ENCODE peak calls at places on chromosomes 2 and 18, in ten cellular contexts. J is vagina, C is lower lobe of right lung, T is mesenchymal stem cell, O is adipocyte, S is right lobe of liver, D is MG63, K is upper lobe of left lung, G is heart left ventricle, Q is transverse colon. U is an unnamed sample.

GRCh38 chr2:59276033-59276432 is 1034.9 kb upstream of the FANCL start:
- DNase-seq in J (no peak), C (no peak), T (no peak), O (no peak), S (no peak), D (no peak), K (no peak), G (no peak), Q (no peak), U (no peak)

GRCh38 chr2:201973316-201973715 is 60.3 kb upstream of the FZD7 start:
- DNase-seq in J (no peak), C (no peak), T (no peak), O (no peak), S (no peak), D (no peak), K (no peak), G (no peak), Q (no peak), U (no peak)

GRCh38 chr18:50158866-50159653 is 35.9 kb downstream of the MYO5B start:
- DNase-seq in J (no peak), C (no peak), T (no peak), O (no peak), S (no peak), D (no peak), K (peak; percentile 24), G (no peak), Q (peak; percentile 33), U (no peak)

GRCh38 chr18:68215931-68216330 is 499.0 kb downstream of the TMX3 start:
- DNase-seq in J (no peak), C (no peak), T (peak; percentile 38), O (peak; percentile 73), S (no peak), D (peak; percentile 7), K (no peak), G (no peak), Q (no peak), U (no peak)

GRCh38 chr18:60331890-60332289 is 40.7 kb downstream of the MC4R start:
- DNase-seq in J (no peak), C (no peak), T (no peak), O (no peak), S (no peak), D (peak; percentile 0), K (no peak), G (no peak), Q (no peak), U (no peak)

GRCh38 chr18:48991299-48992055 is 40.7 kb upstream of the SMAD7 start:
- DNase-seq in J (no peak), C (no peak), T (no peak), O (no peak), S (no peak), D (no peak), K (no peak), G (no peak), Q (no peak), U (no peak)

GRCh38 chr2:45720210-45720609 is 68.7 kb downstream of the PRKCE start:
- DNase-seq in J (no peak), C (no peak), T (no peak), O (no peak), S (no peak), D (no peak), K (no peak), G (no peak), Q (no peak), U (no peak)

GRCh38 chr18:48719988-48720654 is 181.3 kb downstream of the CTIF start:
- DNase-seq in J (no peak), C (no peak), T (peak; percentile 45), O (no peak), S (peak; percentile 6), D (peak; percentile 35), K (no peak), G (no peak), Q (no peak), U (peak; percentile 27)

GRCh38 chr18:55124078-55124477 is 164.8 kb upstream of the CCDC68 start:
- DNase-seq in J (no peak), C (no peak), T (peak; percentile 59), O (no peak), S (no peak), D (peak; percentile 32), K (no peak), G (peak; percentile 40), Q (no peak), U (no peak)

GRCh38 chr2:31586230-31586629 is 5.5 kb upstream of the SRD5A2 start:
- DNase-seq in J (no peak), C (no peak), T (no peak), O (no peak), S (no peak), D (no peak), K (no peak), G (no peak), Q (no peak), U (no peak)

GRCh38 chr2:20446280-20446916 is 476 bp upstream of the RHOB start:
- DNase-seq in J (no peak), C (peak; percentile 65), T (no peak), O (no peak), S (peak; percentile 52), D (no peak), K (peak; percentile 48), G (peak; percentile 30), Q (no peak), U (no peak)

GRCh38 chr2:20443276-20443920 is 3.5 kb upstream of the RHOB start:
- DNase-seq in J (no peak), C (no peak), T (peak; percentile 60), O (peak; percentile 82), S (peak; percentile 56), D (no peak), K (peak; percentile 67), G (no peak), Q (peak; percentile 56), U (no peak)

GRCh38 chr2:20444113-20444992 is 2.5 kb upstream of the RHOB start:
- DNase-seq in J (no peak), C (no peak), T (peak; percentile 57), O (peak; percentile 80), S (no peak), D (no peak), K (peak; percentile 19), G (peak; percentile 40), Q (peak; percentile 18), U (no peak)

GRCh38 chr2:20446917-20447436 is at the start of gene RHOB:
- DNase-seq in J (no peak), C (peak; percentile 98), T (peak; percentile 99), O (peak; percentile 99), S (peak; percentile 98), D (peak; percentile 96), K (peak; percentile 98), G (peak; percentile 96), Q (peak; percentile 97), U (peak; percentile 96)

DNA sequence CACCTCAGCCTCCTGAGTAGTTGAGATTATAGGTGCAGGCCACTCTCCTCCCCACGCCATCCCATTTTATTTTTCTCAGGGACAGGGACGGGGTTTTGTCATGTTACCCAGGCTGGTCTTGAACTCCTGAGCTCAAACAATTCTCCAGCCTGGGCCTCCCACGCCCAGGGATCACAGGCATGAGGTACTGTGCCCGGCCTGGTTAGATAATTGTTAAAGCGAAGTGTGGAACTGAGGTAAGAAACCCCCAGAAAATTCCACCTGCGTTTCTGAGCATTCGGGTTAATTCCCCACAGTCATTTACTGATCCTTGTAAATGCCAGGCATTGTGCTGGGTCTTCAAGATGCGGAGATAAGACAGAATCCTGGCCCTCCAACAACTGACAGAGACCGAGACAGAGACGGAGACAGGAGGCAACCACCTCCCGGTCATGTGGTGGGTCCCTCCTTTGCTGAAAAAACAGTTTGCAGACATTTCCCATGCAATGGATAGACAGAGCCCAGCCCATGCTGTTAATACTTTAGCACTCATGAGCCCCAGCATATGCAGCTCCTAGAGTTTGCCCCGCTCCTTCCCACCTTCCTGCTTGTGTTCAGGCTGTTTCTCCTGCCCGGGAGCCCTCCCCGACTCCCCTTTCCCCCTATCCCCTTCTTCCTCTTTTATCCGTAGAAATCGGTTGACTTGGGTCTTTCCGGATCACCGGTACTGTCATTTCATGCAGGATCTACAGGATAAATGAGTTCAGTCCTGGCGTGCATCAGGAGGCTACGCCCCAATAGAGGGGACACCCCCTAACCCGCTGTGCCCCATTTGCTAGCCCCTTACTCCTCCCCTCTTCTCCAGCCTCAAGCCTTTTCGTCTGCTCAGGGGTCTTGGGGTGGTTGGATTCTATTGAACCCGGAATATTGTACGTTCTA is 1.6 kb upstream of the RHOB start:
- DNase-seq in J (no peak), C (no peak), T (no peak), O (no peak), S (no peak), D (no peak), K (peak; percentile 20), G (no peak), Q (peak; percentile 8), U (no peak)
- H3K4me3 ChIP-seq in J (peak overlapping the region; percentile 96), C (no peak overlapping the region), T (no peak overlapping the region), O (no peak overlapping the region), S (no peak overlapping the region), D (no peak overlapping the region), K (peak overlapping the region; percentile 2), G (peak overlapping the region; percentile 77), Q (no peak overlapping the region), U (no peak overlapping the region)

DNA sequence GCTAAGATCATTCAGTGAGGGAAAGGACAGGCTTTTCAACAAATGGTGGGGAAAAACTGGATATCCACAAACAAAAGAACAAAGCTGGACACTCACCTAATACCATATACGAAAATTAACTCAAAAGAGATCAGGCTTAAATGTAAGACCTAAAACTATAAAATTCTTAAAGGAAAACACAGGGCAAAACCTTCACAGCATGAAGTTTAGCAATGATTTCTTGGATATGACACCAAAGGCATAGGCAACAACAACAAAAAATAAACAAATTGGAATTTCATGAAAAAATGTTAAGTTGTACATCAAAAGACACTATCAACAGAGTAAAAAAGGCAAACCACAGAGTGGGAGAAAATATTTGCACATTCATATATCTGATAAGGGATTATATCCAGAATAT is 28.3 kb downstream of the PIAS2 start:
- DNase-seq in J (no peak), C (no peak), T (no peak), O (no peak), S (no peak), D (no peak), K (no peak), G (no peak), Q (no peak), U (no peak)
- H3K9me3 ChIP-seq in J (peaks cover 8% of the 10 kb centered on the region), C (peaks cover 20% of the 10 kb centered on the region), T (peaks cover 17% of the 10 kb centered on the region), O (peaks cover 19% of the 10 kb centered on the region), S (peaks cover 4% of the 10 kb centered on the region), D (peaks cover 20% of the 10 kb centered on the region), K (peaks cover 11% of the 10 kb centered on the region), G (peaks cover 21% of the 10 kb centered on the region), Q (peaks cover 6% of the 10 kb centered on the region), U (peaks cover 4% of the 10 kb centered on the region)

DNA sequence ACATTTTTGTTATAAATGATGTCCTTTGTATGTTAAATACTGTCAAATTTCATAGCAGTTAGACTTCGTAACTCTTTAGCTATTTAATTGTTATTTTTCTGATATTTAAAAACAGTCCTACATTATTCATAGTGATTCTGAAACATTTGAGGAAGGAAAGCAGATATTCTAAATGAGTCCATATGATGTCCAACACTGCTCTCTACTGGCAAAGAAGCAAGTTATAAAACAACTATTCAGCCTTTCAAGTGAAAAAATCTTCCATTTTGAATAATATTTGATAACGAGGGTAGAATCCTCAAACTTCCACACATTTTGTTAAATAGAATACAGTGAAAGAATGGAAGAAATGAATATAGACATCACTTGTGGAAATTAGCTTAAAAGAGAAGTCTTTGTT is 220.8 kb downstream of the GULP1 start:
- DNase-seq in J (no peak), C (no peak), T (peak; percentile 70), O (peak; percentile 88), S (no peak), D (no peak), K (no peak), G (no peak), Q (no peak), U (peak; percentile 43)
- H3K4me3 ChIP-seq in J (no peak overlapping the region), C (no peak overlapping the region), T (no peak overlapping the region), O (peak overlapping the region; percentile 50), S (no peak overlapping the region), D (no peak overlapping the region), K (no peak overlapping the region), G (no peak overlapping the region), Q (no peak overlapping the region), U (no peak overlapping the region)

GRCh38 chr2:84201158-84201557 is 257.9 kb downstream of the SUCLG1 start:
- DNase-seq in J (no peak), C (no peak), T (no peak), O (no peak), S (no peak), D (no peak), K (no peak), G (no peak), Q (no peak), U (no peak)
- H3K9me3 ChIP-seq in J (no peaks in the 10 kb centered on the region), C (no peaks in the 10 kb centered on the region), T (no peaks in the 10 kb centered on the region), O (no peaks in the 10 kb centered on the region), S (no peaks in the 10 kb centered on the region), D (no peaks in the 10 kb centered on the region), K (no peaks in the 10 kb centered on the region), G (no peaks in the 10 kb centered on the region), Q (no peaks in the 10 kb centered on the region), U (no peaks in the 10 kb centered on the region)